ENCODE peak calls at places on chromosomes 16 and 17, in five cellular contexts. C is NCI-H2171 treated with DMSO at 0.1 percent for 48 hours, B is pulmonary artery endothelial cell, J is mucosa of descending colon, O is NCI-H2081. R is an unnamed sample.

GRCh38 chr16:85481738-85482137 is 131.4 kb upstream of the GSE1 start:
- DNase-seq in O (no peak), C (no peak), J (no peak), B (no peak), R (no peak)

GRCh38 chr17:64390066-64390465 is 594 bp downstream of the PECAM1 start:
- DNase-seq in B (no peak), C (no peak), J (no peak), O (no peak), R (no peak)

GRCh38 chr17:7440823-7441174 is 1.5 kb downstream of the FGF11 start:
- DNase-seq in J (no peak), C (no peak), O (no peak), B (no peak), R (no peak)

GRCh38 chr17:15498107-15498506 is 30.7 kb upstream of the CDRT4 start:
- DNase-seq in J (no peak), C (peak), O (no peak), B (no peak), R (no peak)

GRCh38 chr17:75996665-75997590 is 3.7 kb upstream of the CDK3 start:
- DNase-seq in B (no peak), J (peak), C (no peak), O (no peak), R (peak)

GRCh38 chr17:27494192-27495091 is 38.2 kb downstream of the KSR1 start:
- DNase-seq in C (peak), O (no peak), J (peak), B (no peak), R (peak)

GRCh38 chr17:72419866-72420774 is 299.3 kb downstream of the SOX9 start:
- DNase-seq in J (no peak), O (no peak), C (peak), B (no peak), R (peak)

GRCh38 chr17:59844884-59845594 is 47.7 kb downstream of the TUBD1 start:
- DNase-seq in O (peak), J (no peak), B (no peak), C (no peak), R (no peak)

GRCh38 chr16:9092282-9092962 is 978 bp downstream of the HAPSTR1 start:
- DNase-seq in O (peak), B (no peak), J (peak), C (peak), R (no peak)

GRCh38 chr17:36650096-36650764 is 48.8 kb downstream of the MRM1 start:
- DNase-seq in J (no peak), O (no peak), C (peak), B (no peak), R (no peak)

GRCh38 chr17:601462-602303 is 113.0 kb downstream of the VPS53 start:
- DNase-seq in O (no peak), J (peak), B (peak), C (peak), R (no peak)